ENCODE peak calls at places on chromosomes 6 and 20, in seven cellular contexts. D is IMR-90; L is T-helper 2 cell; M is stimulated activated CD4-positive, alpha-beta T cell treated with anti-CD3 and anti-CD28 coated beads, Interleukin-15, amount 100 ng/mL, for 1 hour; W is heart left ventricle; C is activated CD4-positive, alpha-beta memory T cell treated with anti-CD3 and anti-CD28 coated beads, Interleukin-2, amount 10 ng/mL, durations not matched to agents 7 days and 5 days; J is esophagus squamous epithelium. Q is an unnamed sample.

GRCh38 chr6:63839485-63839884 is 203.9 kb downstream of the PHF3 start:
- DNase-seq in C (no peak), W (no peak), D (peak; percentile 71), J (no peak), M (no peak), L (no peak), Q (no peak)

GRCh38 chr20:56731041-56731440 is 101.9 kb downstream of the TFAP2C start:
- DNase-seq in M (no peak), D (no peak), J (no peak), L (no peak), W (no peak), C (no peak), Q (no peak)

GRCh38 chr20:64033981-64034493 is 1.9 kb upstream of the C20orf204 start:
- DNase-seq in W (no peak), L (no peak), J (no peak), M (no peak), D (no peak), C (no peak), Q (no peak)

GRCh38 chr6:35722121-35722761 is 14.6 kb upstream of the ARMC12 start:
- DNase-seq in W (no peak), D (no peak), M (no peak), L (no peak), C (no peak), J (no peak), Q (no peak)

GRCh38 chr6:87139236-87139635 is 16.1 kb upstream of the ZNF292 start:
- DNase-seq in W (no peak), L (peak; percentile 63), M (no peak), J (no peak), C (peak; percentile 38), D (peak; percentile 62), Q (peak; percentile 42)

GRCh38 chr6:154923199-154923869 is 71.8 kb upstream of the TIAM2 start:
- DNase-seq in D (no peak), M (no peak), L (no peak), J (no peak), W (no peak), C (no peak), Q (no peak)

GRCh38 chr20:40689100-40689942 is at the start of gene MAFB:
- DNase-seq in J (peak; percentile 34), W (peak; percentile 97), D (peak; percentile 71), M (no peak), C (peak; percentile 46), L (peak; percentile 75), Q (peak; percentile 96)

GRCh38 chr6:133130863-133131262 is 110.3 kb upstream of the EYA4 start:
- DNase-seq in D (peak; percentile 66), J (no peak), W (peak; percentile 77), M (no peak), L (no peak), C (no peak), Q (no peak)

GRCh38 chr6:149461670-149462069 is 23.1 kb downstream of the ZC3H12D start:
- DNase-seq in J (no peak), W (no peak), D (no peak), M (no peak), C (no peak), L (no peak), Q (no peak)

GRCh38 chr6:21327326-21328140 is 266.0 kb upstream of the SOX4 start:
- DNase-seq in L (no peak), C (no peak), W (no peak), M (no peak), J (no peak), D (no peak), Q (no peak)

GRCh38 chr6:38137609-38138008 is 318.1 kb downstream of the ZFAND3 start:
- DNase-seq in C (no peak), J (no peak), W (no peak), M (no peak), D (no peak), L (no peak), Q (peak; percentile 6)

GRCh38 chr20:29876911-29877285 is 1380.6 kb upstream of the DEFB115 start:
- DNase-seq in L (no peak), J (no peak), C (no peak), M (no peak), D (no peak), W (peak; percentile 51), Q (no peak)

GRCh38 chr20:10611357-10611756 is 62.4 kb downstream of the JAG1 start:
- DNase-seq in L (no peak), W (peak; percentile 69), J (no peak), D (peak; percentile 66), C (no peak), M (no peak), Q (no peak)

GRCh38 chr20:17430515-17430914 is 100.7 kb downstream of the BFSP1 start:
- DNase-seq in J (no peak), C (no peak), M (no peak), D (no peak), W (no peak), L (no peak), Q (no peak)

GRCh38 chr6:5082487-5083306 is 2.4 kb upstream of the PPP1R3G start:
- DNase-seq in L (no peak), D (peak; percentile 81), M (no peak), C (no peak), W (no peak), J (no peak), Q (no peak)

GRCh38 chr20:62735331-62735821 is 26.7 kb downstream of the NTSR1 start:
- DNase-seq in W (no peak), L (no peak), M (no peak), D (no peak), J (no peak), C (no peak), Q (no peak)

GRCh38 chr6:17987576-17988421 is at the start of gene KIF13A:
- DNase-seq in C (peak; percentile 26), W (peak; percentile 88), D (peak; percentile 59), J (peak; percentile 8), L (peak; percentile 51), M (peak; percentile 9), Q (peak; percentile 82)

GRCh38 chr6:119201486-119201885 is 123.0 kb upstream of the FAM184A start:
- DNase-seq in C (no peak), L (no peak), D (no peak), J (no peak), W (no peak), M (no peak), Q (no peak)

GRCh38 chr6:150940951-150941350 is 75.4 kb downstream of the MTHFD1L start:
- DNase-seq in C (no peak), D (peak; percentile 54), M (no peak), J (no peak), W (no peak), L (no peak), Q (no peak)

GRCh38 chr6:134178230-134179044 is 126.0 kb upstream of the SLC2A12 start:
- DNase-seq in W (peak; percentile 84), D (peak; percentile 96), C (peak; percentile 82), J (peak; percentile 44), L (peak; percentile 71), M (peak; percentile 57), Q (peak; percentile 86)

GRCh38 chr20:40648505-40649072 is 40.4 kb downstream of the MAFB start:
- DNase-seq in J (no peak), L (no peak), C (no peak), D (no peak), W (no peak), M (no peak), Q (no peak)

GRCh38 chr6:3128381-3129108 is 10.0 kb downstream of the BPHL start:
- DNase-seq in W (no peak), L (no peak), D (no peak), J (no peak), C (no peak), M (no peak), Q (no peak)

GRCh38 chr6:14819840-14820420 is 425.9 kb upstream of the JARID2 start:
- DNase-seq in C (no peak), D (no peak), W (no peak), M (no peak), J (no peak), L (no peak), Q (no peak)

GRCh38 chr6:96542702-96543101 is 20.2 kb upstream of the FHL5 start:
- DNase-seq in J (no peak), M (no peak), C (no peak), D (no peak), L (peak; percentile 29), W (no peak), Q (no peak)

GRCh38 chr20:34368547-34368946 is 5.5 kb downstream of the ITCH start:
- DNase-seq in J (no peak), M (no peak), W (no peak), L (no peak), C (no peak), D (no peak), Q (no peak)

GRCh38 chr6:37987559-37987958 is 168.0 kb downstream of the ZFAND3 start:
- DNase-seq in J (no peak), D (no peak), M (no peak), C (no peak), L (no peak), W (no peak), Q (no peak)